ENCODE peak calls at places on chromosomes 6 and 20, in five cellular contexts. B is fibroblast of pulmonary artery, W is NB4, T is tibial nerve, S is B cell. P is an unnamed sample.

GRCh38 chr6:137494967-137495595 is 887 bp upstream of the OLIG3 start:
- DNase-seq in B (no peak), W (no peak), T (no peak), S (no peak), P (no peak)

GRCh38 chr6:167937948-167938911 is 59.2 kb upstream of the KIF25 start:
- DNase-seq in B (no peak), W (peak), T (no peak), S (no peak), P (no peak)

GRCh38 chr20:50193851-50194830 is 3.5 kb downstream of the CEBPB start:
- DNase-seq in B (peak), W (no peak), T (peak), S (no peak), P (peak)

GRCh38 chr6:158627168-158627939 is 17.2 kb downstream of the DYNLT1 start:
- DNase-seq in B (no peak), W (no peak), T (no peak), S (no peak), P (no peak)

GRCh38 chr6:88442731-88443130 is 276.6 kb upstream of the CNR1 start:
- DNase-seq in B (no peak), W (peak), T (no peak), S (no peak), P (no peak)

GRCh38 chr6:73774311-73774766 is 78.3 kb downstream of the CD109 start:
- DNase-seq in B (peak), W (peak), T (peak), S (no peak), P (peak)

GRCh38 chr6:36333889-36334288 is 2.8 kb downstream of the BNIP5 start:
- DNase-seq in B (peak), W (no peak), T (peak), S (no peak), P (no peak)

GRCh38 chr20:5529331-5530142 is 212.8 kb upstream of the PROKR2 start:
- DNase-seq in B (peak), W (peak), T (peak), S (peak), P (peak)

GRCh38 chr6:141467881-141468280 is 664.8 kb upstream of the GJE1 start:
- DNase-seq in B (peak), W (no peak), T (no peak), S (no peak), P (peak)

GRCh38 chr20:57323034-57323433 is 6.6 kb upstream of the SPO11 start:
- DNase-seq in B (peak), W (peak), T (no peak), S (no peak), P (peak)

GRCh38 chr6:22357724-22358189 is 60.9 kb upstream of the PRL start:
- DNase-seq in B (no peak), W (no peak), T (no peak), S (no peak), P (no peak)

GRCh38 chr6:110882824-110883554 is 8.4 kb downstream of the AMD1 start:
- DNase-seq in B (no peak), W (no peak), T (no peak), S (no peak), P (peak)

GRCh38 chr6:44416103-44416502 is 28.6 kb downstream of the CDC5L start:
- DNase-seq in B (peak), W (no peak), T (no peak), S (no peak), P (peak)

GRCh38 chr6:160394654-160395035 is 46.5 kb downstream of the SLC22A3 start:
- DNase-seq in B (no peak), W (no peak), T (no peak), S (no peak), P (peak)
- TF ChIP-seq CTCF in B (no peak), W (no peak), T (no peak), S (no peak), P (no peak)

GRCh38 chr20:52103469-52103910 is 88.1 kb downstream of the ZFP64 start:
- DNase-seq in B (peak), W (peak), T (no peak), S (no peak), P (peak)

GRCh38 chr20:52103911-52104545 is 87.6 kb downstream of the ZFP64 start:
- DNase-seq in B (peak), W (peak), T (no peak), S (no peak), P (peak)

GRCh38 chr20:52105045-52105572 is 86.5 kb downstream of the ZFP64 start:
- DNase-seq in B (peak), W (no peak), T (no peak), S (no peak), P (peak)

GRCh38 chr20:52104546-52105044 is 87.0 kb downstream of the ZFP64 start:
- DNase-seq in B (peak), W (no peak), T (no peak), S (no peak), P (peak)

DNA sequence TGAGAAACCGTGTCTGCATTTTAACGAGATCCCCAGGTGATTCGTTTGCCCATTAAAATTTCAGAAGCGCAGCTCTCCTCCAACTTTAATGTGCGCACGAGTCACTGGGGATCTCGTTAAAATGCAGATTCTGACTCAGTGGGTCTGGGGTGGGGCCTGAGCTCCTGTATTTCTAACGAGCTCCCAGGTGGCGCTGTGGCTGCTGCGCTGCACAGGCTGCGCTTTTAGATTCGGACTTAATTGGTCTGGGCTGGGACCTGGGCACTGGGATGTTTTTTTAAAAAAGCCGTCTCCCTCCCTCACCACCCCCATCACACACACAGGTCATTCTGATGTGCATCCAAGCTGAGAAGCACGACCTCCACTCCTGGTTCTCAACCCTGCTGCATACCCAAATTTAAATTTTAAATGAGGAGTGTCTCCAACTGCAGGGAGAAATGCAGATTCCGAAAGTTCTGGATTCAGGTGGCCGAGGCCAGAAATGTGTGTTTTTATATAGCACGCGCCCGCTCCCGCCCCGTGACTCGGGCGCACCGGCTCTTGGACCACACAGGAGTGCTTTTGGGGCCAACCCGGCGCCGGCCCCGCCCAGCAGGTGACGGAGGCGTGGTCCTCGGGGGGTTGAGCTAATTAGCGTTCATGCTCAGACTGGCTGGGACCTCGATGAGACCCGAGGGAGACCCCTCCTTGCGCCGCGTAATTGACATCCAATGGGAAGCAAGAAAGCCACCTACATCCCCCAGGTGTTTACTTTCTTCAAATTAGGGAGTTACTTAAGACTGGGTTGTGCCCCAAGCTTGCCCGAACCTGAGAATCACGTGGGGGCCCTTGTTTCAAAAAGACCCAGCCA is 85.8 kb downstream of the ZFP64 start:
- DNase-seq in B (peak), W (no peak), T (no peak), S (no peak), P (peak)
- TF ChIP-seq CTCF in B (peak), W (no peak), T (no peak), S (no peak), P (peak)

GRCh38 chr6:25014806-25015560 is 79.2 kb upstream of the RIPOR2 start:
- DNase-seq in B (peak), W (no peak), T (peak), S (no peak), P (peak)
- TF ChIP-seq CTCF in B (no peak), W (no peak), T (no peak), S (no peak), P (no peak)

GRCh38 chr6:84458271-84458670 is 230.8 kb upstream of the CEP162 start:
- DNase-seq in B (no peak), W (no peak), T (no peak), S (no peak), P (no peak)

GRCh38 chr6:84453499-84453898 is 226.1 kb upstream of the CEP162 start:
- DNase-seq in B (no peak), W (no peak), T (no peak), S (no peak), P (no peak)

GRCh38 chr6:84457276-84457675 is 229.8 kb upstream of the CEP162 start:
- DNase-seq in B (peak), W (no peak), T (no peak), S (no peak), P (no peak)

GRCh38 chr6:84456803-84457202 is 229.4 kb upstream of the CEP162 start:
- DNase-seq in B (no peak), W (no peak), T (no peak), S (no peak), P (no peak)

GRCh38 chr6:84455630-84456029 is 228.2 kb upstream of the CEP162 start:
- DNase-seq in B (peak), W (peak), T (no peak), S (no peak), P (peak)
- TF ChIP-seq CTCF in B (no peak), W (no peak), T (no peak), S (no peak), P (no peak)

GRCh38 chr20:34043025-34043424 is 49.3 kb downstream of the RALY start:
- DNase-seq in B (no peak), W (no peak), T (no peak), S (no peak), P (peak)
- TF ChIP-seq CTCF in B (no peak), W (no peak), T (no peak), S (no peak), P (no peak)

DNA sequence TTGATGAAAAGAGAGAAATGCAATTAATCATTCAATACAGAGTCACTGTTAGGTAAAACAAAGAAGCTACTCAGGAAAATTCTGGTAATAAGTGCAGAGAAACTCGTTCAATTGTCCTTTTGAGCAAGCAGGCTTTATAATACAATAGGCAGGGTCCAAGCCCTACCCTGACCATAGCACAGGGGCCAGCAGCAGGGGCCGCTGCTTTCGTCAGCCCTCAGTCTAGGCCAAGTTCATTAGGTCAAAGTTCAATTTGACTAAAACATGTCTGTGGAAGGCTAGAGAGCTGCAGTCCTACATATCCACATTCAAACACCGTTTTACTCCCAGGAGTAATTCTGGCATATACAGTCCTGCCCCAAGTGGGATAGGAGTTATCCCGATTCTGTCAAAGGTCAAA is 94.6 kb downstream of the BCAS1 start:
- DNase-seq in B (no peak), W (no peak), T (no peak), S (no peak), P (no peak)
- TF ChIP-seq CTCF in B (no peak), W (no peak), T (no peak), S (no peak), P (no peak)

P was measured in choroid plexus epithelial cell.